ENCODE peak calls at places on chromosomes 6 and 20, in ten cellular contexts. T, S, F, C, E, Q, L, B, I and Y are unnamed samples.
A peak's percentile ranks its signal among the peaks of the same experiment; 100 is the strongest.

GRCh38 chr6:168992696-168993185 is 260.9 kb downstream of the THBS2 start:
- DNase-seq in E (no peak), B (no peak), L (no peak), C (no peak), Q (no peak), I (no peak), F (no peak), T (no peak), S (no peak), Y (no peak)

GRCh38 chr6:115058414-115059211 is 715.8 kb upstream of the HS3ST5 start:
- DNase-seq in B (no peak), C (no peak), S (no peak), T (no peak), E (no peak), L (no peak), I (no peak), Q (no peak), F (no peak), Y (no peak)

GRCh38 chr6:142013286-142013685 is 119.4 kb upstream of the GJE1 start:
- DNase-seq in L (no peak), I (no peak), T (no peak), B (no peak), C (peak; percentile 81), S (peak; percentile 88), E (no peak), F (peak; percentile 72), Q (no peak), Y (peak; percentile 54)

GRCh38 chr6:1639430-1639829 is 29.7 kb downstream of the FOXC1 start:
- DNase-seq in Q (no peak), I (no peak), T (no peak), L (no peak), E (no peak), F (no peak), S (no peak), C (no peak), B (no peak), Y (no peak)

GRCh38 chr6:111872521-111873177 is 603 bp downstream of the FYN start:
- DNase-seq in L (peak; percentile 67), B (peak; percentile 31), C (no peak), E (peak; percentile 42), S (no peak), Q (peak; percentile 25), I (peak; percentile 66), T (peak; percentile 29), F (peak; percentile 45), Y (no peak)

GRCh38 chr6:79557683-79558082 is 20.5 kb upstream of the LCA5 start:
- DNase-seq in L (no peak), S (no peak), E (no peak), Q (no peak), B (no peak), F (no peak), I (no peak), T (no peak), C (no peak), Y (no peak)

GRCh38 chr6:157263146-157263545 is 60.2 kb downstream of the TMEM242 start:
- DNase-seq in Q (no peak), L (no peak), I (no peak), F (no peak), T (no peak), S (no peak), B (no peak), C (no peak), E (no peak), Y (no peak)

GRCh38 chr20:16069416-16070010 is 503.7 kb downstream of the KIF16B start:
- DNase-seq in I (peak; percentile 22), L (no peak), Q (no peak), F (no peak), S (no peak), T (no peak), E (no peak), C (no peak), B (no peak), Y (no peak)

GRCh38 chr20:35618372-35619131 is 2.9 kb downstream of the SPAG4 start:
- DNase-seq in E (peak; percentile 44), T (peak; percentile 54), Q (no peak), B (peak; percentile 61), S (no peak), C (no peak), L (peak; percentile 32), F (peak; percentile 58), I (no peak), Y (no peak)

GRCh38 chr6:30722280-30723112 is 2.3 kb downstream of the TUBB start:
- DNase-seq in S (no peak), Q (peak; percentile 79), B (peak; percentile 81), I (peak; percentile 70), C (no peak), F (peak; percentile 79), L (peak; percentile 90), E (peak; percentile 89), T (peak; percentile 90), Y (no peak)

GRCh38 chr6:106325336-106326178 is at the start of gene ATG5:
- DNase-seq in S (peak; percentile 93), F (peak; percentile 99), I (peak; percentile 99), T (peak; percentile 99), E (peak; percentile 100), C (peak; percentile 92), Q (peak; percentile 98), L (peak; percentile 99), B (peak; percentile 100), Y (peak; percentile 98)

GRCh38 chr6:96675617-96676016 is 112.7 kb downstream of the FHL5 start:
- DNase-seq in S (no peak), E (no peak), B (no peak), F (no peak), I (no peak), C (no peak), T (no peak), L (no peak), Q (no peak), Y (no peak)

GRCh38 chr20:62906209-62906608 is 20.1 kb downstream of the DIDO1 start:
- DNase-seq in E (no peak), S (no peak), L (no peak), I (no peak), C (no peak), Q (no peak), F (no peak), B (no peak), T (no peak), Y (no peak)

GRCh38 chr6:105397987-105398386 is 4.9 kb downstream of the PREP start:
- DNase-seq in F (no peak), B (no peak), T (no peak), S (no peak), E (no peak), I (no peak), C (no peak), Q (no peak), L (no peak), Y (no peak)

GRCh38 chr6:35148167-35148741 is 7.1 kb upstream of the TCP11 start:
- DNase-seq in C (no peak), I (no peak), B (no peak), L (peak; percentile 34), S (no peak), E (no peak), Q (no peak), F (no peak), T (no peak), Y (no peak)

GRCh38 chr6:21436625-21437024 is 156.9 kb upstream of the SOX4 start:
- DNase-seq in F (no peak), C (no peak), E (no peak), L (no peak), B (no peak), Q (no peak), I (no peak), T (no peak), S (no peak), Y (no peak)
- TF ChIP-seq CTCF in F (no peak), C (no peak), E (no peak), L (no peak), B (no peak), Q (no peak), I (no peak), T (no peak), S (no peak), Y (no peak)

GRCh38 chr6:126804255-126805064 is 314.0 kb upstream of the RSPO3 start:
- DNase-seq in T (peak; percentile 32), Q (no peak), E (peak; percentile 32), I (peak; percentile 15), B (no peak), L (peak; percentile 25), F (peak; percentile 80), C (no peak), S (no peak), Y (peak; percentile 10)
- TF ChIP-seq CTCF in T (no peak), Q (peak; percentile 59), E (peak; percentile 53), I (peak; percentile 66), B (peak; percentile 40), L (peak; percentile 66), F (peak; percentile 78), C (peak; percentile 53), S (peak; percentile 70), Y (peak; percentile 76)

GRCh38 chr20:3494218-3494617 is 23.4 kb downstream of the ATRN start:
- DNase-seq in Q (no peak), C (no peak), E (no peak), S (no peak), T (no peak), F (no peak), B (no peak), L (no peak), I (no peak), Y (no peak)
- TF ChIP-seq CTCF in Q (no peak), C (no peak), E (no peak), S (no peak), T (no peak), F (no peak), B (no peak), L (no peak), I (no peak), Y (no peak)

GRCh38 chr20:50356962-50357782 is 153.0 kb upstream of the PTPN1 start:
- DNase-seq in B (no peak), C (no peak), T (no peak), Q (no peak), I (no peak), E (no peak), S (no peak), L (no peak), F (no peak), Y (no peak)

GRCh38 chr20:50355593-50356521 is 154.3 kb upstream of the PTPN1 start:
- DNase-seq in E (no peak), I (no peak), B (no peak), L (no peak), F (no peak), S (no peak), Q (no peak), T (no peak), C (no peak), Y (no peak)

GRCh38 chr20:50354690-50355592 is 155.2 kb upstream of the PTPN1 start:
- DNase-seq in B (no peak), I (no peak), L (no peak), S (no peak), C (no peak), T (no peak), Q (no peak), F (no peak), E (no peak), Y (no peak)

GRCh38 chr20:50357783-50358161 is 152.4 kb upstream of the PTPN1 start:
- DNase-seq in T (no peak), C (no peak), F (no peak), Q (no peak), E (no peak), I (no peak), B (no peak), S (no peak), L (no peak), Y (no peak)

DNA sequence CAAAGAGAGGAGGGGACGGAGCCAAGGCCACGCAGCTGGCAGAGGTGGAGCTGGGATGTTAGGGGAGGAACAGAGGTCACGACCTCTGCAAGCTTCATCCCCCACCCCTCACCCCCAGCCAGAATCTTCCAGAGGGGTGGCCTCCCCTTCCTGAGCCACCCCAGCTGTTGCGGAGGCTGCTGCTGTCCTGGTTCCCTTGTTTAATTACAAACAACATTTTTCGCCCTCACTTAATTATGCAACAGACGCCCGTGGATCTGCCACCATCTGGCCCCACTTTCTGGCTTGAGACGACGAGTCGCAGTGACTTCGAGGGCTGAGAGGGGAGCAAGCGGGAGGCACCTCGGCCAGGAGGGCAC is 153.7 kb upstream of the PTPN1 start:
- DNase-seq in F (no peak), T (no peak), E (no peak), L (no peak), B (no peak), Q (no peak), I (no peak), S (no peak), C (no peak), Y (no peak)
- TF ChIP-seq CTCF in F (no peak), T (no peak), E (no peak), L (no peak), B (no peak), Q (no peak), I (no peak), S (no peak), C (no peak), Y (no peak)